ENCODE peak calls at places on chromosomes 13 and 19, in ten cellular contexts. Y is thoracic aorta; B is effector memory CD4-positive, alpha-beta T cell; P is PC-9; Z is right atrium auricular region; X is dorsolateral prefrontal cortex; T is upper lobe of right lung; I is adrenal gland; V is ascending aorta; U is aorta. O is an unnamed sample.

GRCh38 chr13:113390874-113391497 is 27.1 kb upstream of the GRTP1 start:
- DNase-seq in Y (no peak), B (no peak), P (no peak), Z (no peak), X (no peak), T (peak), I (no peak), V (no peak), U (no peak), O (no peak)

GRCh38 chr13:106475852-106476251 is 59.6 kb downstream of the EFNB2 start:
- DNase-seq in Y (no peak), B (no peak), P (peak), Z (no peak), X (no peak), T (no peak), I (no peak), V (no peak), U (no peak), O (no peak)

GRCh38 chr13:113502686-113503085 is 12.2 kb upstream of the DCUN1D2 start:
- DNase-seq in Y (no peak), B (no peak), P (no peak), Z (no peak), X (no peak), T (no peak), I (no peak), V (no peak), U (no peak), O (no peak)

GRCh38 chr13:36766295-36766694 is 52.7 kb upstream of the RFXAP start:
- DNase-seq in Y (no peak), B (no peak), P (peak), Z (no peak), X (no peak), T (no peak), I (no peak), V (no peak), U (no peak), O (no peak)

GRCh38 chr13:110475550-110476219 is 85.8 kb downstream of the RAB20 start:
- DNase-seq in Y (no peak), B (no peak), P (no peak), Z (no peak), X (no peak), T (no peak), I (no peak), V (no peak), U (no peak), O (no peak)

GRCh38 chr19:42386974-42387707 is 3.0 kb downstream of the CNFN start:
- DNase-seq in Y (no peak), B (peak), P (peak), Z (peak), X (peak), T (peak), I (peak), V (no peak), U (peak), O (peak)

GRCh38 chr19:2035590-2035991 is 15.5 kb downstream of the MKNK2 start:
- DNase-seq in Y (no peak), B (no peak), P (no peak), Z (no peak), X (no peak), T (peak), I (no peak), V (no peak), U (peak), O (no peak)

GRCh38 chr13:50386527-50387123 is 371.4 kb downstream of the KCNRG start:
- DNase-seq in Y (no peak), B (no peak), P (no peak), Z (no peak), X (no peak), T (no peak), I (no peak), V (no peak), U (no peak), O (no peak)

GRCh38 chr19:45251452-45252354 is 632 bp downstream of the MARK4 start:
- DNase-seq in Y (no peak), B (no peak), P (peak), Z (no peak), X (no peak), T (no peak), I (no peak), V (no peak), U (peak), O (peak)

GRCh38 chr13:47146136-47146535 is 249.3 kb upstream of the HTR2A start:
- DNase-seq in Y (no peak), B (no peak), P (no peak), Z (no peak), X (no peak), T (no peak), I (no peak), V (no peak), U (no peak), O (no peak)

GRCh38 chr13:26653310-26653709 is 95.8 kb downstream of the WASF3 start:
- DNase-seq in Y (no peak), B (no peak), P (no peak), Z (no peak), X (no peak), T (no peak), I (no peak), V (no peak), U (no peak), O (no peak)

GRCh38 chr19:52473655-52474350 is 20.4 kb downstream of the ZNF578 start:
- DNase-seq in Y (no peak), B (no peak), P (no peak), Z (no peak), X (no peak), T (no peak), I (no peak), V (no peak), U (no peak), O (no peak)

GRCh38 chr13:80157261-80157942 is 183.5 kb downstream of the SPRY2 start:
- DNase-seq in Y (no peak), B (no peak), P (no peak), Z (no peak), X (no peak), T (no peak), I (no peak), V (no peak), U (no peak), O (no peak)

GRCh38 chr13:47478985-47479384 is 522.1 kb downstream of the SUCLA2 start:
- DNase-seq in Y (no peak), B (no peak), P (no peak), Z (no peak), X (no peak), T (no peak), I (no peak), V (no peak), U (no peak), O (peak)

GRCh38 chr19:42286349-42287016 is 15.4 kb upstream of the PRR19 start:
- DNase-seq in Y (no peak), B (no peak), P (no peak), Z (no peak), X (peak), T (no peak), I (peak), V (no peak), U (peak), O (peak)

GRCh38 chr19:2491130-2491801 is 15.3 kb downstream of the GADD45B start:
- DNase-seq in Y (no peak), B (no peak), P (peak), Z (no peak), X (no peak), T (peak), I (peak), V (no peak), U (no peak), O (peak)

GRCh38 chr13:51803422-51804294 is at the start of gene DHRS12:
- DNase-seq in Y (peak), B (peak), P (peak), Z (peak), X (peak), T (peak), I (peak), V (peak), U (peak), O (peak)

GRCh38 chr19:34994643-34995471 is 5.3 kb upstream of the GRAMD1A start:
- DNase-seq in Y (no peak), B (no peak), P (peak), Z (no peak), X (no peak), T (peak), I (no peak), V (no peak), U (peak), O (peak)

GRCh38 chr19:29860492-29860891 is 48.7 kb downstream of the CCNE1 start:
- DNase-seq in Y (no peak), B (no peak), P (no peak), Z (no peak), X (no peak), T (no peak), I (no peak), V (no peak), U (no peak), O (no peak)

GRCh38 chr13:110116072-110116487 is 190.9 kb downstream of the COL4A1 start:
- DNase-seq in Y (no peak), B (no peak), P (no peak), Z (no peak), X (no peak), T (peak), I (peak), V (no peak), U (peak), O (peak)

GRCh38 chr13:78131811-78132210 is 213.2 kb upstream of the EDNRB start:
- DNase-seq in Y (no peak), B (no peak), P (no peak), Z (no peak), X (no peak), T (no peak), I (no peak), V (no peak), U (no peak), O (no peak)

GRCh38 chr13:113849546-113849945 is 14.3 kb downstream of the GAS6 start:
- DNase-seq in Y (no peak), B (no peak), P (no peak), Z (no peak), X (no peak), T (no peak), I (no peak), V (no peak), U (no peak), O (no peak)

GRCh38 chr19:1274081-1274851 is 1.1 kb upstream of the FAM174C start:
- DNase-seq in Y (no peak), B (no peak), P (no peak), Z (no peak), X (no peak), T (no peak), I (no peak), V (no peak), U (peak), O (peak)

GRCh38 chr19:4732680-4733114 is 9.1 kb upstream of the DPP9 start:
- DNase-seq in Y (no peak), B (peak), P (no peak), Z (no peak), X (peak), T (no peak), I (peak), V (no peak), U (no peak), O (peak)

GRCh38 chr19:41997851-41998229 is 3.8 kb upstream of the ATP1A3 start:
- DNase-seq in Y (no peak), B (no peak), P (no peak), Z (no peak), X (peak), T (no peak), I (no peak), V (no peak), U (no peak), O (no peak)

GRCh38 chr13:48816696-48817095 is 159.0 kb upstream of the FNDC3A start:
- DNase-seq in Y (no peak), B (no peak), P (no peak), Z (no peak), X (no peak), T (no peak), I (peak), V (no peak), U (no peak), O (no peak)

GRCh38 chr19:54653181-54653809 is 9.5 kb upstream of the LILRB4 start:
- DNase-seq in Y (no peak), B (no peak), P (no peak), Z (no peak), X (no peak), T (no peak), I (no peak), V (no peak), U (no peak), O (no peak)

GRCh38 chr13:98349731-98350305 is 172.7 kb upstream of the RNF113B start:
- DNase-seq in Y (no peak), B (no peak), P (peak), Z (no peak), X (no peak), T (no peak), I (peak), V (no peak), U (no peak), O (peak)

GRCh38 chr13:42063105-42063504 is 14.7 kb downstream of the DGKH start:
- DNase-seq in Y (no peak), B (no peak), P (no peak), Z (no peak), X (no peak), T (no peak), I (no peak), V (no peak), U (no peak), O (no peak)

GRCh38 chr13:47598340-47598911 is 402.6 kb downstream of the SUCLA2 start:
- DNase-seq in Y (no peak), B (no peak), P (no peak), Z (no peak), X (no peak), T (no peak), I (no peak), V (no peak), U (no peak), O (no peak)

GRCh38 chr13:26484196-26484595 is 73.3 kb upstream of the WASF3 start:
- DNase-seq in Y (no peak), B (no peak), P (no peak), Z (no peak), X (no peak), T (no peak), I (no peak), V (no peak), U (no peak), O (no peak)

GRCh38 chr13:93183302-93183701 is 43.3 kb upstream of the GPC6 start:
- DNase-seq in Y (no peak), B (no peak), P (no peak), Z (no peak), X (no peak), T (no peak), I (no peak), V (no peak), U (no peak), O (no peak)

GRCh38 chr13:107901996-107902562 is 313.3 kb downstream of the LIG4 start:
- DNase-seq in Y (no peak), B (no peak), P (no peak), Z (no peak), X (no peak), T (no peak), I (no peak), V (no peak), U (no peak), O (no peak)

GRCh38 chr19:52991484-52991883 is 22.2 kb upstream of the ERVV-1 start:
- DNase-seq in Y (no peak), B (no peak), P (peak), Z (no peak), X (no peak), T (no peak), I (peak), V (no peak), U (no peak), O (no peak)

GRCh38 chr13:30159446-30159839 is 147.9 kb downstream of the KATNAL1 start:
- DNase-seq in Y (no peak), B (no peak), P (no peak), Z (no peak), X (no peak), T (no peak), I (no peak), V (no peak), U (no peak), O (no peak)

GRCh38 chr13:74021507-74021906 is 112.7 kb downstream of the KLF12 start:
- DNase-seq in Y (no peak), B (no peak), P (no peak), Z (no peak), X (no peak), T (no peak), I (no peak), V (no peak), U (no peak), O (no peak)

GRCh38 chr13:21823949-21824348 is 153.1 kb downstream of the FGF9 start:
- DNase-seq in Y (no peak), B (no peak), P (no peak), Z (no peak), X (no peak), T (no peak), I (no peak), V (no peak), U (no peak), O (no peak)

GRCh38 chr13:98484289-98485219 is 92.4 kb downstream of the STK24 start:
- DNase-seq in Y (peak), B (peak), P (peak), Z (peak), X (no peak), T (peak), I (peak), V (peak), U (peak), O (peak)

DNA sequence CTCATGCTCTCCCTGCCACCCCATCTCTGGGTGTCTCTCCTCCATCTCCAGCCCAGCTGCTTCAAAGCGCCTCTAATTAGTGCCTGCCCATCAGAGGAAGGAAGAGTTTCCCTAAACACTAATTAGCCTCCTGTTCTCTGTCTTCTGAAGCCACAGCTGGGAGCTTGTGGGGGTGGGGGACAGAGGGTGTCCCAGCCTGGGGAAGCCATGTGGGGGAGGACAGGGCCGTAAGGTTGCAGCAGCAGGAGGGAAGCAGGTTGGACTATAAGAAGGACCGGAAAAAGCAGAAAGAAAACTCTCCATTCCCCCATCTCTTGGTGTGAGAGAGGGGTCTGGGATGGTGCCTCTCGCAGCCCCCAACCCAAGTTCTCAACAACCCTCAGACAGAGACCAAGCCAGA is 26.2 kb downstream of the SLC8A2 start:
- DNase-seq in Y (no peak), B (no peak), P (no peak), Z (no peak), X (no peak), T (no peak), I (no peak), V (no peak), U (no peak), O (no peak)
- H3K4me3 ChIP-seq in Y (no peak), B (peak), P (no peak), Z (no peak), X (no peak), T (no peak), I (no peak), V (no peak), U (no peak), O (no peak)

GRCh38 chr19:5991244-5991838 is 13.4 kb upstream of the RANBP3 start:
- DNase-seq in Y (no peak), B (no peak), P (no peak), Z (no peak), X (no peak), T (no peak), I (no peak), V (no peak), U (no peak), O (no peak)
- H3K27ac ChIP-seq in Y (no peak), B (no peak), P (no peak), Z (no peak), X (no peak), T (no peak), I (no peak), V (no peak), U (no peak), O (no peak)

GRCh38 chr13:35474551-35474950 is 1.9 kb downstream of the MAB21L1 start:
- DNase-seq in Y (no peak), B (no peak), P (no peak), Z (no peak), X (no peak), T (no peak), I (no peak), V (no peak), U (no peak), O (no peak)

GRCh38 chr13:35472308-35473008 is 4.0 kb downstream of the MAB21L1 start:
- DNase-seq in Y (no peak), B (no peak), P (no peak), Z (no peak), X (peak), T (no peak), I (no peak), V (no peak), U (no peak), O (no peak)

GRCh38 chr13:35475960-35476943 is at the start of gene MAB21L1:
- DNase-seq in Y (no peak), B (no peak), P (no peak), Z (no peak), X (peak), T (no peak), I (no peak), V (no peak), U (no peak), O (no peak)

GRCh38 chr13:35478384-35479222 is 2.1 kb upstream of the MAB21L1 start:
- DNase-seq in Y (no peak), B (no peak), P (no peak), Z (no peak), X (peak), T (no peak), I (no peak), V (no peak), U (no peak), O (no peak)

DNA sequence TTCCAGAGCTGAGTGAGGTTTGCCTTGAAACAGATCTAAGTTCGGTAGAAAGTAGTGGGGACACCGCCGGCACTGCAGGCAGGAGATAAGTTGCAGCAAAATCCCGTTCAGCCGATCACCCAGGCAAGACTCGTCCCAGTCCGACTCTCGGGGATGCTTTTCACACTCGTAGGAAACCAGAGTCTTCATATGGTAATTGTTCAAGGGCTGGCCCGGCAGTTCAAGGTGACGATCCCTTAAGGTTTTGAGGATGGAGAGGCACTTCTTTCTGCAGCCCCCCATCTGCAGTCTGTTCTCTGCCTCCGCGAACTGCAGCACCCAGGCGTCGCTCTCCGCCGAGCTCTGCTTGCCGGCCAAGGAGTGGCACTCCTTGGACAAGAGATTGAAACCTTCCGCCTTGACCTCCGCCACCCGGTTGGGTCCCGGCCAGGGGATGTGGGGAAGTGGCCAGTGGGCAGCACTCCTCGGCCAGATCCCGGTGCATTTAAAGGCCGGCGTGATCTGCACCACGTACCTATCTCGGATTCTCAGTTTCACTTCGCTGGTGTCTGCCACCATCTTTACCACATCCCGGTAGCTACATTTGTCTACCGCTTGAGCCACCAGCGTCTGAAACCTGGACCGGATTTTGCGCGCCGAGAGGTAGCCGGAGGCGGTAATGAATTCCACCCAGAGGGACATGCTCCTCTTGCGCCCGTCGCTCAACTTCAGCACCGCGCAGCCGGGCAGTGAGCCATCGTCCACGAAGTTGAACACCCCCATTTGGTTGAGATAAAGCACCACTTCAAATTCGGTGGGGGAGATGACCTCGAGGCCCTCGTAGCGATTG is 1.1 kb downstream of the MAB21L1 start:
- DNase-seq in Y (no peak), B (no peak), P (no peak), Z (no peak), X (peak), T (no peak), I (peak), V (no peak), U (peak), O (no peak)
- H3K4me3 ChIP-seq in Y (peak), B (peak), P (no peak), Z (peak), X (peak), T (peak), I (peak), V (peak), U (peak), O (no peak)

DNA sequence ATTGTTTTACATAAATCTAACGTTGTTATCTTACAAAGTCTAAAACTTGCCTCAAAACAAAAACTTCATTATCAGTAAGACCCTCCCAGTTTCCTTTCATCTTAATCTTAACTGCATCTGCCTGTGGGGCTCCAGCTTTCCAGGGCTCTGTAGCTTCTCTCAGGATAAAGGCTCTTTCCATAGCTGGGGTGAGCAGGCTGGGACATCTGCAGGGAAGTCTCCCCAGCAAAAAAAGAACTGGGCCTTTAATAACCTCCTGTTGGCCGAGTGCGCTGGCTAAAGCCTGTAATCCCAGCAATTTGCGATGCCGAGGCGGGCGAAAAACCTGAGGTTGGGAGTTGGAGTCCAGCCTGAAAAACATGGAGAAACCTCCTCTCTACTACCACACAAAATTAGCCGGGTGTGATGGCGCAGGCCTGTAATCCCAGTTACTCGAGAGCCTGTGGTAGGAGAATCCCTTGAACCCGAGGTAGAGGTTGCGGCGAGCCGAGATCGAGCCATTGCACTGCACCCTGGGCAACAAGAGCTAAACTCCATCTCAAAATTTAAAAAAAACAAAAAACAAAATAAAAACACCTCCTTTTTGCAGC is 142.9 kb downstream of the ZNF737 start:
- DNase-seq in Y (no peak), B (no peak), P (no peak), Z (no peak), X (peak), T (no peak), I (peak), V (no peak), U (no peak), O (no peak)
- H3K27ac ChIP-seq in Y (peak), B (no peak), P (no peak), Z (peak), X (no peak), T (peak), I (peak), V (peak), U (peak), O (peak)